ENCODE peak calls at places on chromosomes 11 and 22, in seven cellular contexts. O is stimulated activated CD8-positive, alpha-beta memory T cell treated with anti-CD3 and anti-CD28 coated beads, Interleukin-7, amount 100 ng/mL, for 24 hours; R is T-helper 9 cell; U is activated naive CD4-positive, alpha-beta T cell treated with anti-CD3 and anti-CD28 coated beads for 36 hours; P is fibroblast of lung; M is CD4-positive, CD25-positive, alpha-beta regulatory T cell; Q is pulmonary artery endothelial cell. I is an unnamed sample.

GRCh38 chr11:125871391-125872137 is 15.9 kb upstream of the HYLS1 start:
- DNase-seq in O (no peak), R (no peak), U (peak; percentile 55), P (peak; percentile 22), M (peak; percentile 50), Q (no peak), I (no peak)

GRCh38 chr11:100445231-100445735 is 241.8 kb upstream of the ARHGAP42 start:
- DNase-seq in O (no peak), R (no peak), U (no peak), P (peak; percentile 20), M (no peak), Q (no peak), I (no peak)

GRCh38 chr11:116970485-116971292 is 127.5 kb downstream of the SIK3 start:
- DNase-seq in O (no peak), R (no peak), U (peak; percentile 15), P (no peak), M (no peak), Q (no peak), I (no peak)

GRCh38 chr11:112506852-112507251 is 246.2 kb upstream of the PLET1 start:
- DNase-seq in O (no peak), R (no peak), U (no peak), P (no peak), M (no peak), Q (no peak), I (no peak)

GRCh38 chr11:12321217-12321937 is 56.0 kb upstream of the PARVA start:
- DNase-seq in O (no peak), R (no peak), U (no peak), P (no peak), M (peak; percentile 20), Q (no peak), I (no peak)

GRCh38 chr11:108346451-108346850 is 120.9 kb downstream of the C11orf65 start:
- DNase-seq in O (no peak), R (no peak), U (no peak), P (no peak), M (no peak), Q (no peak), I (no peak)

GRCh38 chr22:39351689-39352214 is 2.0 kb downstream of the SYNGR1 start:
- DNase-seq in O (no peak), R (no peak), U (no peak), P (peak; percentile 64), M (no peak), Q (no peak), I (no peak)

GRCh38 chr11:76665921-76666351 is 4.6 kb downstream of the LRRC32 start:
- DNase-seq in O (no peak), R (no peak), U (no peak), P (no peak), M (no peak), Q (no peak), I (no peak)

GRCh38 chr11:69278091-69278867 is 15.7 kb upstream of the MYEOV start:
- DNase-seq in O (no peak), R (no peak), U (no peak), P (no peak), M (no peak), Q (no peak), I (no peak)

GRCh38 chr11:97722065-97722464 is 1298.7 kb upstream of the CNTN5 start:
- DNase-seq in O (no peak), R (no peak), U (no peak), P (peak; percentile 92), M (no peak), Q (no peak), I (no peak)

GRCh38 chr11:42296910-42297309 is 837.5 kb upstream of the LRRC4C start:
- DNase-seq in O (no peak), R (no peak), U (no peak), P (no peak), M (no peak), Q (no peak), I (no peak)

GRCh38 chr11:115498354-115498753 is 5.9 kb downstream of the CADM1 start:
- DNase-seq in O (no peak), R (no peak), U (no peak), P (no peak), M (no peak), Q (no peak), I (no peak)

GRCh38 chr11:59295435-59295834 is 63.3 kb upstream of the OR5AN1 start:
- DNase-seq in O (no peak), R (no peak), U (no peak), P (no peak), M (no peak), Q (no peak), I (no peak)

GRCh38 chr11:68584097-68584496 is 100.2 kb upstream of the GAL start:
- DNase-seq in O (peak; percentile 19), R (peak; percentile 49), U (peak; percentile 75), P (no peak), M (peak; percentile 65), Q (no peak), I (peak; percentile 43)

GRCh38 chr11:75508051-75508561 is 17.6 kb downstream of the GDPD5 start:
- DNase-seq in O (no peak), R (peak; percentile 46), U (peak; percentile 57), P (no peak), M (peak; percentile 95), Q (no peak), I (peak; percentile 48)

GRCh38 chr11:830295-831131 is 2.2 kb upstream of the CD151 start:
- DNase-seq in O (no peak), R (peak; percentile 46), U (no peak), P (peak; percentile 63), M (peak; percentile 69), Q (no peak), I (peak; percentile 37)

GRCh38 chr11:32893947-32894827 is 1.6 kb downstream of the QSER1 start:
- DNase-seq in O (no peak), R (peak; percentile 16), U (peak; percentile 59), P (peak; percentile 93), M (peak; percentile 46), Q (peak; percentile 37), I (no peak)

GRCh38 chr11:72753341-72754148 is 1.3 kb upstream of the ARAP1 start:
- DNase-seq in O (no peak), R (no peak), U (no peak), P (no peak), M (no peak), Q (no peak), I (no peak)

GRCh38 chr11:1223346-1224108 is 661 bp downstream of the MUC5B start:
- DNase-seq in O (no peak), R (no peak), U (no peak), P (no peak), M (no peak), Q (no peak), I (no peak)

GRCh38 chr11:123302751-123303195 is 107.7 kb upstream of the CLMP start:
- DNase-seq in O (no peak), R (no peak), U (peak; percentile 70), P (peak; percentile 65), M (peak; percentile 40), Q (no peak), I (no peak)

GRCh38 chr22:42937164-42937854 is 77.6 kb downstream of the PACSIN2 start:
- DNase-seq in O (peak; percentile 8), R (no peak), U (peak; percentile 66), P (peak; percentile 91), M (peak; percentile 60), Q (no peak), I (no peak)

GRCh38 chr22:46462726-46463371 is 74.6 kb downstream of the CELSR1 start:
- DNase-seq in O (no peak), R (no peak), U (no peak), P (peak; percentile 90), M (no peak), Q (no peak), I (no peak)

GRCh38 chr11:68610452-68611116 is 73.8 kb upstream of the GAL start:
- DNase-seq in O (no peak), R (no peak), U (no peak), P (no peak), M (no peak), Q (no peak), I (no peak)

GRCh38 chr11:135008001-135008405 is 596.0 kb upstream of the B3GAT1 start:
- DNase-seq in O (no peak), R (no peak), U (no peak), P (no peak), M (no peak), Q (no peak), I (no peak)

GRCh38 chr11:107756553-107756952 is 44.7 kb upstream of the SLN start:
- DNase-seq in O (no peak), R (no peak), U (no peak), P (no peak), M (no peak), Q (no peak), I (no peak)

GRCh38 chr22:44298331-44299087 is 14.2 kb downstream of the SHISAL1 start:
- DNase-seq in O (no peak), R (no peak), U (no peak), P (no peak), M (no peak), Q (no peak), I (no peak)

GRCh38 chr11:62013266-62014157 is 46.1 kb upstream of the FTH1 start:
- DNase-seq in O (no peak), R (no peak), U (no peak), P (no peak), M (no peak), Q (no peak), I (no peak)

I was measured in T-helper 17 cell.